ENCODE peak calls at places on chromosomes 3 and 15, in ten cellular contexts. One of them, this sample, is unnamed.
A peak's percentile ranks its signal among the peaks of the same experiment; 100 is the strongest.

GRCh38 chr15:75712668-75713337 is at the start of gene CSPG4:
- DNase-seq in cardiac muscle cell: peak; percentile 89
- DNase-seq in dorsolateral prefrontal cortex: no peak
- DNase-seq in cardiac fibroblast: peak; percentile 74
- DNase-seq in endothelial cell: peak; percentile 33
- DNase-seq in neural crest cell: peak; percentile 29
- DNase-seq in PC-9: no peak
- DNase-seq in heart right ventricle: peak; percentile 73
- DNase-seq in tibial nerve: peak; percentile 46
- DNase-seq in CD8-positive, alpha-beta T cell: no peak
- DNase-seq in this sample: peak; percentile 80

GRCh38 chr3:119331661-119332060 is 37.5 kb downstream of the ARHGAP31 start:
- DNase-seq in neural crest cell: no peak
- DNase-seq in PC-9: no peak
- DNase-seq in CD8-positive, alpha-beta T cell: no peak
- DNase-seq in cardiac muscle cell: peak; percentile 47
- DNase-seq in dorsolateral prefrontal cortex: no peak
- DNase-seq in tibial nerve: no peak
- DNase-seq in endothelial cell: no peak
- DNase-seq in heart right ventricle: no peak
- DNase-seq in cardiac fibroblast: peak; percentile 29
- DNase-seq in this sample: no peak

GRCh38 chr3:118817748-118818165 is 216.9 kb downstream of the IGSF11 start:
- DNase-seq in dorsolateral prefrontal cortex: peak; percentile 40
- DNase-seq in cardiac muscle cell: peak; percentile 70
- DNase-seq in endothelial cell: peak; percentile 47
- DNase-seq in PC-9: peak; percentile 25
- DNase-seq in neural crest cell: peak; percentile 38
- DNase-seq in CD8-positive, alpha-beta T cell: peak; percentile 35
- DNase-seq in heart right ventricle: no peak
- DNase-seq in tibial nerve: no peak
- DNase-seq in cardiac fibroblast: peak; percentile 63
- DNase-seq in this sample: no peak

GRCh38 chr3:11604139-11604895 is 39.4 kb downstream of the VGLL4 start:
- DNase-seq in PC-9: no peak
- DNase-seq in cardiac muscle cell: no peak
- DNase-seq in dorsolateral prefrontal cortex: no peak
- DNase-seq in endothelial cell: no peak
- DNase-seq in neural crest cell: no peak
- DNase-seq in CD8-positive, alpha-beta T cell: no peak
- DNase-seq in heart right ventricle: no peak
- DNase-seq in cardiac fibroblast: peak; percentile 83
- DNase-seq in tibial nerve: no peak
- DNase-seq in this sample: no peak

GRCh38 chr3:31250116-31250813 is 282.5 kb upstream of the STT3B start:
- DNase-seq in CD8-positive, alpha-beta T cell: no peak
- DNase-seq in dorsolateral prefrontal cortex: no peak
- DNase-seq in cardiac muscle cell: no peak
- DNase-seq in PC-9: peak; percentile 35
- DNase-seq in endothelial cell: no peak
- DNase-seq in tibial nerve: no peak
- DNase-seq in heart right ventricle: no peak
- DNase-seq in neural crest cell: no peak
- DNase-seq in cardiac fibroblast: peak; percentile 14
- DNase-seq in this sample: no peak

GRCh38 chr3:183411216-183411922 is 17.1 kb downstream of the MCF2L2 start:
- DNase-seq in heart right ventricle: no peak
- DNase-seq in neural crest cell: no peak
- DNase-seq in cardiac fibroblast: peak; percentile 37
- DNase-seq in tibial nerve: no peak
- DNase-seq in CD8-positive, alpha-beta T cell: no peak
- DNase-seq in cardiac muscle cell: no peak
- DNase-seq in dorsolateral prefrontal cortex: no peak
- DNase-seq in PC-9: no peak
- DNase-seq in endothelial cell: no peak
- DNase-seq in this sample: no peak

GRCh38 chr15:40932625-40933519 is 3.7 kb downstream of the DLL4 start:
- DNase-seq in neural crest cell: no peak
- DNase-seq in dorsolateral prefrontal cortex: no peak
- DNase-seq in heart right ventricle: no peak
- DNase-seq in PC-9: no peak
- DNase-seq in cardiac muscle cell: no peak
- DNase-seq in CD8-positive, alpha-beta T cell: no peak
- DNase-seq in cardiac fibroblast: no peak
- DNase-seq in endothelial cell: no peak
- DNase-seq in tibial nerve: no peak
- DNase-seq in this sample: no peak

GRCh38 chr3:109112946-109113345 is 5.0 kb downstream of the MORC1 start:
- DNase-seq in CD8-positive, alpha-beta T cell: no peak
- DNase-seq in neural crest cell: no peak
- DNase-seq in PC-9: no peak
- DNase-seq in tibial nerve: no peak
- DNase-seq in cardiac muscle cell: no peak
- DNase-seq in heart right ventricle: no peak
- DNase-seq in cardiac fibroblast: no peak
- DNase-seq in endothelial cell: no peak
- DNase-seq in dorsolateral prefrontal cortex: no peak
- DNase-seq in this sample: no peak

GRCh38 chr15:86336051-86336788 is 256.5 kb downstream of the AGBL1 start:
- DNase-seq in tibial nerve: no peak
- DNase-seq in CD8-positive, alpha-beta T cell: no peak
- DNase-seq in neural crest cell: no peak
- DNase-seq in cardiac muscle cell: no peak
- DNase-seq in dorsolateral prefrontal cortex: no peak
- DNase-seq in heart right ventricle: no peak
- DNase-seq in PC-9: no peak
- DNase-seq in endothelial cell: no peak
- DNase-seq in cardiac fibroblast: no peak
- DNase-seq in this sample: no peak

GRCh38 chr15:66893294-66893693 is 172.1 kb upstream of the SMAD3 start:
- DNase-seq in neural crest cell: no peak
- DNase-seq in tibial nerve: no peak
- DNase-seq in cardiac muscle cell: no peak
- DNase-seq in PC-9: no peak
- DNase-seq in dorsolateral prefrontal cortex: no peak
- DNase-seq in heart right ventricle: no peak
- DNase-seq in CD8-positive, alpha-beta T cell: no peak
- DNase-seq in cardiac fibroblast: no peak
- DNase-seq in endothelial cell: no peak
- DNase-seq in this sample: no peak

GRCh38 chr3:119291062-119291700 is 3.0 kb upstream of the ARHGAP31 start:
- DNase-seq in cardiac muscle cell: no peak
- DNase-seq in dorsolateral prefrontal cortex: no peak
- DNase-seq in PC-9: no peak
- DNase-seq in tibial nerve: no peak
- DNase-seq in neural crest cell: no peak
- DNase-seq in CD8-positive, alpha-beta T cell: no peak
- DNase-seq in heart right ventricle: no peak
- DNase-seq in cardiac fibroblast: no peak
- DNase-seq in endothelial cell: no peak
- DNase-seq in this sample: no peak

GRCh38 chr3:157438371-157438735 is 1.7 kb downstream of the PTX3 start:
- DNase-seq in cardiac muscle cell: peak; percentile 11
- DNase-seq in endothelial cell: no peak
- DNase-seq in dorsolateral prefrontal cortex: no peak
- DNase-seq in cardiac fibroblast: peak; percentile 58
- DNase-seq in tibial nerve: no peak
- DNase-seq in CD8-positive, alpha-beta T cell: no peak
- DNase-seq in neural crest cell: no peak
- DNase-seq in PC-9: no peak
- DNase-seq in heart right ventricle: no peak
- DNase-seq in this sample: no peak

GRCh38 chr3:20857636-20858035 is 671.6 kb upstream of the SGO1 start:
- DNase-seq in neural crest cell: no peak
- DNase-seq in cardiac fibroblast: no peak
- DNase-seq in tibial nerve: no peak
- DNase-seq in endothelial cell: no peak
- DNase-seq in heart right ventricle: no peak
- DNase-seq in cardiac muscle cell: no peak
- DNase-seq in dorsolateral prefrontal cortex: no peak
- DNase-seq in PC-9: no peak
- DNase-seq in CD8-positive, alpha-beta T cell: no peak
- DNase-seq in this sample: no peak

GRCh38 chr3:57951106-57951882 is 56.9 kb upstream of the FLNB start:
- DNase-seq in endothelial cell: no peak
- DNase-seq in heart right ventricle: peak; percentile 64
- DNase-seq in cardiac muscle cell: peak; percentile 67
- DNase-seq in neural crest cell: no peak
- DNase-seq in cardiac fibroblast: peak; percentile 87
- DNase-seq in CD8-positive, alpha-beta T cell: no peak
- DNase-seq in PC-9: peak; percentile 51
- DNase-seq in tibial nerve: peak; percentile 32
- DNase-seq in dorsolateral prefrontal cortex: no peak
- DNase-seq in this sample: no peak

GRCh38 chr3:132228923-132229322 is 88.3 kb upstream of the ACP3 start:
- DNase-seq in dorsolateral prefrontal cortex: no peak
- DNase-seq in tibial nerve: no peak
- DNase-seq in cardiac muscle cell: no peak
- DNase-seq in CD8-positive, alpha-beta T cell: no peak
- DNase-seq in endothelial cell: no peak
- DNase-seq in cardiac fibroblast: no peak
- DNase-seq in PC-9: no peak
- DNase-seq in heart right ventricle: no peak
- DNase-seq in neural crest cell: no peak
- DNase-seq in this sample: no peak

GRCh38 chr3:27976933-27977332 is 254.8 kb upstream of the EOMES start:
- DNase-seq in CD8-positive, alpha-beta T cell: no peak
- DNase-seq in neural crest cell: no peak
- DNase-seq in cardiac fibroblast: peak; percentile 62
- DNase-seq in PC-9: no peak
- DNase-seq in endothelial cell: no peak
- DNase-seq in heart right ventricle: no peak
- DNase-seq in cardiac muscle cell: no peak
- DNase-seq in tibial nerve: no peak
- DNase-seq in dorsolateral prefrontal cortex: no peak
- DNase-seq in this sample: no peak

DNA sequence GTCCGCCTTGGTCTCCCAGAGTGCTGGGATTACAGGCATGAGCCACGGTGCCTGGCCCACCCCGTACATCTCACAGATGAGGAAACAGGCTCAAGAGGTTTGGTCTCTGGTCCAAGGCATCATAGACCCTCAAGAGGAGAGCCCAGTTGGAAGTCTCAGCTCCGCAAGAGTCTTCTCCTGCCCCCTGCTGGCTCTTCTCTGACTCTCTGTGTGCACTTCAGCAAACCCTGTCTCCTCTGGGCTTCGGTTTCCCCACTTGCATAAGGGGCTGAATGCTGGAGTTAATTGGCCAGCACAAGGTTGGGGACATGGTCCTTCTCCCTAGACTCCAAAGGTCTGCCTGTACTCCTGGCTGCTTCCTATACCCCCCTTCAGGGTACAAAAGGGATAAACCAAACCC is 3.9 kb downstream of the MST1R start:
- DNase-seq in tibial nerve: no peak
- DNase-seq in neural crest cell: peak; percentile 38
- DNase-seq in endothelial cell: peak; percentile 52
- DNase-seq in cardiac fibroblast: peak; percentile 46
- DNase-seq in CD8-positive, alpha-beta T cell: no peak
- DNase-seq in heart right ventricle: no peak
- DNase-seq in dorsolateral prefrontal cortex: no peak
- DNase-seq in PC-9: no peak
- DNase-seq in cardiac muscle cell: peak; percentile 72
- DNase-seq in this sample: no peak
- TF ChIP-seq CTCF in tibial nerve: no peak
- TF ChIP-seq CTCF in neural crest cell: no peak
- TF ChIP-seq CTCF in endothelial cell: peak; percentile 42
- TF ChIP-seq CTCF in cardiac fibroblast: peak; percentile 29
- TF ChIP-seq CTCF in CD8-positive, alpha-beta T cell: no peak
- TF ChIP-seq CTCF in heart right ventricle: no peak
- TF ChIP-seq CTCF in dorsolateral prefrontal cortex: peak; percentile 21
- TF ChIP-seq CTCF in PC-9: no peak
- TF ChIP-seq CTCF in cardiac muscle cell: peak; percentile 33
- TF ChIP-seq CTCF in this sample: peak; percentile 66

DNA sequence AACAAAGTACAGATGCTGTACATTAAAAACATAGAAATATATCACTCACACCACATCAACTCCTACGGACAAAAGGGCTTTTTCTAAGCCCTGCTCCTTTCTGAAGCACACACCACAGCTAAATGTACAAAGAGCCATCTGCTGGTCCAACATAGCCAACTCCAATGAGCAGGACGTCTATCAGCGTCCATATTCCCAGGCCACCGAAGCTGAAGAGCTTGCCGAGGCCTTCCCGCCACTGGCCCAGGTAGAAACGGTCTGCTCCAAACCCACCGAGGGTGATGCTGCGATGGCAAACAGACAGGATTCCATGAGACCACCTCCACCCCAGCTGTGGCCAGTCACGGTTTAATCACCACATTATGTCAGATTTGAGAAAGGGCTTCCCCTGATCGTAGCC is 9.8 kb downstream of the TM2D3 start:
- DNase-seq in endothelial cell: no peak
- DNase-seq in neural crest cell: no peak
- DNase-seq in CD8-positive, alpha-beta T cell: no peak
- DNase-seq in PC-9: no peak
- DNase-seq in cardiac fibroblast: peak; percentile 39
- DNase-seq in cardiac muscle cell: no peak
- DNase-seq in dorsolateral prefrontal cortex: no peak
- DNase-seq in tibial nerve: no peak
- DNase-seq in heart right ventricle: no peak
- DNase-seq in this sample: no peak
- TF ChIP-seq CTCF in endothelial cell: no peak
- TF ChIP-seq CTCF in neural crest cell: no peak
- TF ChIP-seq CTCF in CD8-positive, alpha-beta T cell: no peak
- TF ChIP-seq CTCF in PC-9: no peak
- TF ChIP-seq CTCF in cardiac fibroblast: peak; percentile 17
- TF ChIP-seq CTCF in cardiac muscle cell: peak; percentile 28
- TF ChIP-seq CTCF in dorsolateral prefrontal cortex: peak; percentile 19
- TF ChIP-seq CTCF in tibial nerve: no peak
- TF ChIP-seq CTCF in heart right ventricle: no peak
- TF ChIP-seq CTCF in this sample: no peak

DNA sequence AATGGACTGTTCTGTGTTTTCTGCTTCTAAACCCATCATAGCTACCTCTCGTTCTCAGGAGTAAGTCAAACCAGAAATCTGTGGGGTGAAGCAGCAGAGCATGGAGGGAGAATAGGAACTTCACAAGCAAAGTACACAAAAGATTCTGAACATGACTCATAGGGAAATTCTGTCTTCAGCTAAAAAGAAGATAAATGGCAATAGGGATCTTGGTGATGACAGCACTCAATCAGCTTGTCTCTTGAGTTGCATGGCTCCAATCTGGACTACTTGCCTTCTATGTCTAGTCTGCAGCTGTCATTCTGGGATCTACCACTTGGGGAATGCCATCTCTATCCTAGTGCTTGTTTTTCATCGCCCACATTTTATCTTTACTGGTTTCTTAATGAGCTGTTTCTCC is 13.5 kb upstream of the GRAMD1C start:
- DNase-seq in heart right ventricle: no peak
- DNase-seq in neural crest cell: no peak
- DNase-seq in endothelial cell: no peak
- DNase-seq in PC-9: no peak
- DNase-seq in cardiac muscle cell: no peak
- DNase-seq in CD8-positive, alpha-beta T cell: no peak
- DNase-seq in tibial nerve: no peak
- DNase-seq in cardiac fibroblast: peak; percentile 11
- DNase-seq in dorsolateral prefrontal cortex: no peak
- DNase-seq in this sample: no peak
- TF ChIP-seq CTCF in heart right ventricle: no peak
- TF ChIP-seq CTCF in neural crest cell: peak; percentile 40
- TF ChIP-seq CTCF in endothelial cell: peak; percentile 41
- TF ChIP-seq CTCF in PC-9: no peak
- TF ChIP-seq CTCF in cardiac muscle cell: peak; percentile 27
- TF ChIP-seq CTCF in CD8-positive, alpha-beta T cell: no peak
- TF ChIP-seq CTCF in tibial nerve: no peak
- TF ChIP-seq CTCF in cardiac fibroblast: peak; percentile 43
- TF ChIP-seq CTCF in dorsolateral prefrontal cortex: no peak
- TF ChIP-seq CTCF in this sample: peak; percentile 49

GRCh38 chr3:99875925-99876781 is 58.5 kb downstream of the CMSS1 start:
- DNase-seq in cardiac muscle cell: peak; percentile 93
- DNase-seq in tibial nerve: peak; percentile 60
- DNase-seq in neural crest cell: peak; percentile 73
- DNase-seq in PC-9: peak; percentile 86
- DNase-seq in heart right ventricle: peak; percentile 86
- DNase-seq in dorsolateral prefrontal cortex: peak; percentile 62
- DNase-seq in cardiac fibroblast: peak; percentile 84
- DNase-seq in endothelial cell: peak; percentile 84
- DNase-seq in CD8-positive, alpha-beta T cell: peak; percentile 64
- DNase-seq in this sample: peak; percentile 86
- TF ChIP-seq CTCF in cardiac muscle cell: no peak
- TF ChIP-seq CTCF in tibial nerve: peak; percentile 21
- TF ChIP-seq CTCF in neural crest cell: peak; percentile 21
- TF ChIP-seq CTCF in PC-9: no peak
- TF ChIP-seq CTCF in heart right ventricle: no peak
- TF ChIP-seq CTCF in dorsolateral prefrontal cortex: peak; percentile 34
- TF ChIP-seq CTCF in cardiac fibroblast: no peak
- TF ChIP-seq CTCF in endothelial cell: no peak
- TF ChIP-seq CTCF in CD8-positive, alpha-beta T cell: no peak
- TF ChIP-seq CTCF in this sample: no peak